ENCODE peak calls at places on chromosome X, in seven cellular contexts. O is left lung, Q is fibroblast of pulmonary artery, A is GM12865, B is AG10803, S is GM06990, T is neural progenitor cell. Y is an unnamed sample.

GRCh38 chrX:4830880-4831557 is 1117.6 kb upstream of the PRKX start:
- DNase-seq in T (no peak), Q (no peak), O (no peak), A (no peak), B (no peak), S (no peak), Y (no peak)

GRCh38 chrX:103220511-103221406 is 5.9 kb downstream of the BEX4 start:
- DNase-seq in S (no peak), Q (no peak), T (no peak), O (peak; percentile 35), B (no peak), A (no peak), Y (no peak)

GRCh38 chrX:130726661-130727060 is 176.3 kb downstream of the ENOX2 start:
- DNase-seq in A (no peak), O (peak; percentile 51), B (peak; percentile 86), S (no peak), T (no peak), Q (peak; percentile 56), Y (peak; percentile 82)

GRCh38 chrX:8738588-8739189 is 6.8 kb upstream of the ANOS1 start:
- DNase-seq in Q (peak; percentile 59), T (peak; percentile 63), B (peak; percentile 28), S (no peak), O (no peak), A (peak; percentile 26), Y (peak; percentile 65)

GRCh38 chrX:7073336-7073735 is 74.2 kb upstream of the STS start:
- DNase-seq in B (no peak), T (no peak), A (no peak), Q (no peak), S (no peak), O (no peak), Y (no peak)

GRCh38 chrX:17403231-17403691 is 28.3 kb downstream of the NHS start:
- DNase-seq in S (no peak), O (no peak), Q (no peak), T (no peak), B (no peak), A (no peak), Y (no peak)

GRCh38 chrX:119686087-119686639 is 6.8 kb downstream of the SEPTIN6 start:
- DNase-seq in O (no peak), S (peak; percentile 75), Q (no peak), B (peak; percentile 70), A (peak; percentile 79), T (no peak), Y (no peak)

GRCh38 chrX:53093177-53093655 is 726 bp upstream of the KANTR start:
- DNase-seq in B (peak; percentile 68), A (peak; percentile 84), S (peak; percentile 77), O (peak; percentile 84), T (peak; percentile 88), Q (peak; percentile 81), Y (peak; percentile 86)

GRCh38 chrX:109629310-109629709 is 4.3 kb upstream of the KCNE5 start:
- DNase-seq in O (no peak), Q (peak; percentile 56), A (no peak), B (no peak), T (no peak), S (no peak), Y (peak; percentile 2)

GRCh38 chrX:65679071-65679540 is 11.7 kb downstream of the MSN start:
- DNase-seq in T (no peak), S (no peak), A (no peak), Q (peak; percentile 75), O (no peak), B (no peak), Y (peak; percentile 61)

GRCh38 chrX:118730500-118731247 is 3.3 kb downstream of the IL13RA1 start:
- DNase-seq in O (no peak), A (no peak), Q (peak; percentile 80), S (no peak), T (no peak), B (peak; percentile 80), Y (peak; percentile 81)

GRCh38 chrX:47112316-47112954 is 32.1 kb downstream of the NDUFB11 start:
- DNase-seq in T (no peak), Q (no peak), S (no peak), A (no peak), O (peak; percentile 36), B (peak; percentile 13), Y (no peak)

GRCh38 chrX:124529786-124530185 is 183.4 kb downstream of the SH2D1A start:
- DNase-seq in T (no peak), A (no peak), B (no peak), O (no peak), Q (no peak), S (no peak), Y (no peak)

DNA sequence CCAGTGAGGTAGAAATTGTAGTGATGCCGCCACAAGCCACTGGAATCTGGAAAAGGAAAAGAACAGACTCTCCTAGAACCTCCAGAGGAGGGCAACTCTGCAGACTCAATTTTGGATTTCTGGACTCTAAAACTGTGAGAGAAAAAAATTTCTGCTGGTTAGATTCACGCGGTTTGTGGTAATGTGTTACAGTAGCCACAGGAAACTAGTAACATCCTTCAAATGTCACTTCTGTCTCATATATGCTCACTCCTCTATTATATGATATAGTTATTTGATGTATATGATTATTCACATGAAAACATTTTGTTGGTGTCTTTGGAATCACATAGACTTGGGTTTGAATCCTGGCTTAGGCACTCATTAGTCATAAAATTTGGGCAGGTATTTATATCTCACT is 18.8 kb downstream of the LDOC1 start:
- DNase-seq in T (no peak), A (no peak), Q (no peak), B (no peak), S (no peak), O (no peak), Y (no peak)
- H3K4me3 ChIP-seq in T (no peak overlapping the region), A (no peak overlapping the region), Q (no peak overlapping the region), B (no peak overlapping the region), S (no peak overlapping the region), O (no peak overlapping the region), Y (no peak overlapping the region)

DNA sequence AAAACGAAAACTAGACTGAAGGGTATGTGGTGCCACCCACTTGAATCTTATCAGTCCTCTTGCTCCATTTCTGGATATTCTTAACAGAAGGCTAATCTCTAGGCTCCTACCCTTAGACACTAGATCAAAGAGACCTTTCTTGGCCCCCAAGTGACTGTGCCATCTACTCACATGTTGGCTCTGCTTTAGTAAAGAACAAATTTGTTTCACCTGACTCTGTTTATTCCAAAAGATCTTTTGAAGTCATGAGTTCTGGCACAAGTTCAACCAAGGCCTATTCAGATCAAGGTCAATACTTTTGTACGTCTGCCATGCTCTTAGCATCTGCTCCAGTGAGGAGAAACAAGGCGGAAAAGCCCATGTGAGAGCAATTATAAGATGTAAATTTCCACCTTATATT is 37.3 kb downstream of the MAGEB17 start:
- DNase-seq in T (no peak), S (no peak), O (no peak), B (no peak), Q (no peak), A (no peak), Y (no peak)
- TF ChIP-seq CTCF in T (no peak), S (no peak), O (no peak), B (no peak), Q (no peak), A (no peak), Y (no peak)

GRCh38 chrX:115889121-115889890 is 281.2 kb upstream of the AGTR2 start:
- DNase-seq in S (no peak), A (no peak), Q (no peak), O (peak; percentile 19), B (no peak), T (no peak), Y (no peak)

GRCh38 chrX:115894087-115894486 is 276.5 kb upstream of the AGTR2 start:
- DNase-seq in A (peak; percentile 47), B (no peak), S (no peak), T (peak; percentile 13), Q (peak; percentile 7), O (peak; percentile 24), Y (no peak)

GRCh38 chrX:115895678-115896329 is 274.7 kb upstream of the AGTR2 start:
- DNase-seq in A (no peak), S (no peak), B (no peak), T (no peak), O (no peak), Q (no peak), Y (no peak)

GRCh38 chrX:115892787-115893671 is 277.5 kb upstream of the AGTR2 start:
- DNase-seq in T (peak; percentile 62), Q (peak; percentile 21), A (peak; percentile 48), O (peak; percentile 44), S (peak; percentile 75), B (no peak), Y (no peak)

DNA sequence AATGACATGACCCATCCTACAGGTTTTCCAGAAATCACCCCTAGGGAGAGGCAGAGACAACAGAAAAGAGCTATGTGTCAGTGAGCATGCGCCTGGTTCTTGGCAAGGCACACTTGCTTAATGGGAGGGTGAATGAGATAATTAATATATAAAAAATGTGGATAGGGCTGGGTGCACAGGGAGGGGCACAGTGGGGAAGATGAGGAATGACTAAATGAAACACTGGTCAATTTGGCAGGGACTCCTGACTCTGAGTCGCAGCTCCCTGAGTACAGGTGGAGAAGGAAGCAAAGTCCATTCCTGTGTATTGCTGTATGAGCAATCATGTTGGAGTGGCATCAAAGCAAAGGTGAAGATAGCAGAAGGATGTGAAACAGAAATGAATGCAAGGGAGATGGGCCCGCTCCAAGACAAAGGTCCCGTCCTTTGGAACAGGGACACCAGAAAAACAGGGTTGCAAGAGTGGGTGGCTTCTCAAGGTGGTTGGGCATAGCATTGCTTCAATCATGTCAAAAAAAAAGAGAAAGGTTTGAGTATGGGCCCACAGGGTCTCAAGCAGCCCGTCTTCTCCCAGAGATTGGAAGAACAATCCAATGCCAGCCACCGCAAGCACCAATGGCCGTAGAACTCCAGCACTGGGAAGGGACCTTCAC is 278.4 kb upstream of the AGTR2 start:
- DNase-seq in S (no peak), T (no peak), A (no peak), B (no peak), Q (no peak), O (peak; percentile 13), Y (no peak)
- H3K4me3 ChIP-seq in S (peak overlapping the region; percentile 36), T (no peak overlapping the region), A (no peak overlapping the region), B (no peak overlapping the region), Q (no peak overlapping the region), O (no peak overlapping the region), Y (no peak overlapping the region)

DNA sequence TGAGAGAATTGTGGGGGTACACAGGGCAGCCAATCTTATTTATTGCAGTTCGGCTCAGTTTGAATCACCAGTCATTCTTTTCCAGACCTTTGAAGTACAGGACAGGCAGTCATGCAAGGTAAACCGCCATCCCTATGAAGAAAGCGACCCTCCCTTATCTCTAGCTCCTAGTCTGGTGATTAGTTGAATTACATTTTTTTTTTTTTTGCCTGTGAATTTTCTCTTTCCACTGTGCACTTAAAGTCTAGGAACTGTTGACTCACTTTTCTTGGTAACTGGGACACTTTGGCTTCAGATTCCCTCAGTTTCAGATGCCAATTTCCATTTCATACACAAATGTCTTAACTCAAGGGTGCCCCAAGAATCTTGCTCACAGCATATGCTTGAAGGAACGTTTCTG is 82.4 kb upstream of the FAM9C start:
- DNase-seq in O (no peak), S (no peak), Q (peak; percentile 28), A (no peak), B (no peak), T (no peak), Y (no peak)
- TF ChIP-seq CTCF in O (no peak), S (no peak), Q (no peak), A (no peak), B (no peak), T (no peak), Y (no peak)

Y was measured in foreskin fibroblast.